ENCODE peak calls at places on chromosomes 13 and 19, in four cellular contexts. One of them, this sample, is unnamed.

GRCh38 chr19:44738603-44739585 is 9.6 kb upstream of the BCL3 start:
- DNase-seq in neuronal stem cell: no peak
- DNase-seq in mesenchymal stem cell: peak
- DNase-seq in IMR-90: no peak
- DNase-seq in this sample: no peak

GRCh38 chr19:45443462-45444317 is 20.0 kb upstream of the ERCC1 start:
- DNase-seq in neuronal stem cell: peak
- DNase-seq in mesenchymal stem cell: peak
- DNase-seq in IMR-90: peak
- DNase-seq in this sample: peak

GRCh38 chr13:78187781-78188180 is 269.1 kb upstream of the EDNRB start:
- DNase-seq in neuronal stem cell: no peak
- DNase-seq in mesenchymal stem cell: no peak
- DNase-seq in IMR-90: no peak
- DNase-seq in this sample: no peak

GRCh38 chr13:30700364-30700763 is 35.0 kb upstream of the ALOX5AP start:
- DNase-seq in neuronal stem cell: no peak
- DNase-seq in mesenchymal stem cell: no peak
- DNase-seq in IMR-90: no peak
- DNase-seq in this sample: no peak

GRCh38 chr13:112708560-112709240 is 18.9 kb downstream of the ATP11A start:
- DNase-seq in neuronal stem cell: no peak
- DNase-seq in mesenchymal stem cell: no peak
- DNase-seq in IMR-90: no peak
- DNase-seq in this sample: no peak

GRCh38 chr13:46062190-46062589 is 9.6 kb upstream of the ZC3H13 start:
- DNase-seq in neuronal stem cell: no peak
- DNase-seq in mesenchymal stem cell: peak
- DNase-seq in IMR-90: peak
- DNase-seq in this sample: no peak

GRCh38 chr19:35879770-35880317 is 11.5 kb downstream of the APLP1 start:
- DNase-seq in neuronal stem cell: peak
- DNase-seq in mesenchymal stem cell: peak
- DNase-seq in IMR-90: peak
- DNase-seq in this sample: peak

GRCh38 chr13:113446488-113446854 is 6.8 kb downstream of the ADPRHL1 start:
- DNase-seq in neuronal stem cell: no peak
- DNase-seq in mesenchymal stem cell: no peak
- DNase-seq in IMR-90: no peak
- DNase-seq in this sample: no peak

GRCh38 chr19:38143847-38144246 is 80.2 kb downstream of the DPF1 start:
- DNase-seq in neuronal stem cell: no peak
- DNase-seq in mesenchymal stem cell: no peak
- DNase-seq in IMR-90: no peak
- DNase-seq in this sample: peak

GRCh38 chr13:69755101-69755500 is 352.5 kb upstream of the ATXN8OS start:
- DNase-seq in neuronal stem cell: no peak
- DNase-seq in mesenchymal stem cell: no peak
- DNase-seq in IMR-90: no peak
- DNase-seq in this sample: no peak

GRCh38 chr13:61188057-61188456 is 227.6 kb downstream of the PCDH20 start:
- DNase-seq in neuronal stem cell: no peak
- DNase-seq in mesenchymal stem cell: no peak
- DNase-seq in IMR-90: no peak
- DNase-seq in this sample: no peak

GRCh38 chr19:45406957-45407375 is 522 bp downstream of the POLR1G start:
- DNase-seq in neuronal stem cell: no peak
- DNase-seq in mesenchymal stem cell: no peak
- DNase-seq in IMR-90: no peak
- DNase-seq in this sample: no peak

GRCh38 chr19:55584871-55585270 is 4.2 kb upstream of the ZNF579 start:
- DNase-seq in neuronal stem cell: no peak
- DNase-seq in mesenchymal stem cell: no peak
- DNase-seq in IMR-90: no peak
- DNase-seq in this sample: no peak

GRCh38 chr19:56101095-56101494 is 20.0 kb downstream of the ZNF787 start:
- DNase-seq in neuronal stem cell: no peak
- DNase-seq in mesenchymal stem cell: no peak
- DNase-seq in IMR-90: no peak
- DNase-seq in this sample: no peak

GRCh38 chr13:71935166-71935840 is 68.3 kb upstream of the DACH1 start:
- DNase-seq in neuronal stem cell: no peak
- DNase-seq in mesenchymal stem cell: no peak
- DNase-seq in IMR-90: no peak
- DNase-seq in this sample: peak

GRCh38 chr13:20415694-20416107 is 110.0 kb downstream of the CRYL1 start:
- DNase-seq in neuronal stem cell: no peak
- DNase-seq in mesenchymal stem cell: no peak
- DNase-seq in IMR-90: no peak
- DNase-seq in this sample: no peak

GRCh38 chr13:33075996-33076395 is 59.8 kb downstream of the KL start:
- DNase-seq in neuronal stem cell: no peak
- DNase-seq in mesenchymal stem cell: no peak
- DNase-seq in IMR-90: no peak
- DNase-seq in this sample: no peak

GRCh38 chr13:24741016-24741662 is 22.8 kb upstream of the RNF17 start:
- DNase-seq in neuronal stem cell: no peak
- DNase-seq in mesenchymal stem cell: no peak
- DNase-seq in IMR-90: no peak
- DNase-seq in this sample: peak

GRCh38 chr19:11094520-11094894 is 5.2 kb downstream of the LDLR start:
- DNase-seq in neuronal stem cell: no peak
- DNase-seq in mesenchymal stem cell: no peak
- DNase-seq in IMR-90: no peak
- DNase-seq in this sample: no peak
- H3K23ac ChIP-seq in neuronal stem cell: no peak
- H3K23ac ChIP-seq in mesenchymal stem cell: no peak
- H3K23ac ChIP-seq in IMR-90: peak
- H3K23ac ChIP-seq in this sample: no peak

GRCh38 chr19:18481505-18482222 is 40.2 kb downstream of the ELL start:
- DNase-seq in neuronal stem cell: no peak
- DNase-seq in mesenchymal stem cell: no peak
- DNase-seq in IMR-90: no peak
- DNase-seq in this sample: no peak

GRCh38 chr19:18477974-18478373 is 40.0 kb upstream of the ISYNA1 start:
- DNase-seq in neuronal stem cell: no peak
- DNase-seq in mesenchymal stem cell: no peak
- DNase-seq in IMR-90: no peak
- DNase-seq in this sample: no peak

GRCh38 chr19:18477042-18477760 is 39.3 kb upstream of the ISYNA1 start:
- DNase-seq in neuronal stem cell: no peak
- DNase-seq in mesenchymal stem cell: no peak
- DNase-seq in IMR-90: no peak
- DNase-seq in this sample: peak

GRCh38 chr19:18478545-18479311 is 40.8 kb upstream of the ISYNA1 start:
- DNase-seq in neuronal stem cell: no peak
- DNase-seq in mesenchymal stem cell: peak
- DNase-seq in IMR-90: peak
- DNase-seq in this sample: peak

GRCh38 chr19:18479964-18480723 is 41.7 kb downstream of the ELL start:
- DNase-seq in neuronal stem cell: no peak
- DNase-seq in mesenchymal stem cell: peak
- DNase-seq in IMR-90: peak
- DNase-seq in this sample: no peak
- H3K9ac ChIP-seq in neuronal stem cell: peak
- H3K9ac ChIP-seq in mesenchymal stem cell: peak
- H3K9ac ChIP-seq in IMR-90: peak
- H3K9ac ChIP-seq in this sample: no peak

GRCh38 chr19:53991224-53992113 is at the start of gene CACNG6:
- DNase-seq in neuronal stem cell: peak
- DNase-seq in mesenchymal stem cell: peak
- DNase-seq in IMR-90: no peak
- DNase-seq in this sample: peak
- H2BK15ac ChIP-seq in neuronal stem cell: peak
- H2BK15ac ChIP-seq in mesenchymal stem cell: no peak
- H2BK15ac ChIP-seq in IMR-90: no peak
- H2BK15ac ChIP-seq in this sample: no peak

GRCh38 chr13:73168993-73169401 is 110.2 kb downstream of the KLF5 start:
- DNase-seq in neuronal stem cell: no peak
- DNase-seq in mesenchymal stem cell: no peak
- DNase-seq in IMR-90: peak
- DNase-seq in this sample: no peak
- H3K23ac ChIP-seq in neuronal stem cell: no peak
- H3K23ac ChIP-seq in mesenchymal stem cell: no peak
- H3K23ac ChIP-seq in IMR-90: peak
- H3K23ac ChIP-seq in this sample: no peak

DNA sequence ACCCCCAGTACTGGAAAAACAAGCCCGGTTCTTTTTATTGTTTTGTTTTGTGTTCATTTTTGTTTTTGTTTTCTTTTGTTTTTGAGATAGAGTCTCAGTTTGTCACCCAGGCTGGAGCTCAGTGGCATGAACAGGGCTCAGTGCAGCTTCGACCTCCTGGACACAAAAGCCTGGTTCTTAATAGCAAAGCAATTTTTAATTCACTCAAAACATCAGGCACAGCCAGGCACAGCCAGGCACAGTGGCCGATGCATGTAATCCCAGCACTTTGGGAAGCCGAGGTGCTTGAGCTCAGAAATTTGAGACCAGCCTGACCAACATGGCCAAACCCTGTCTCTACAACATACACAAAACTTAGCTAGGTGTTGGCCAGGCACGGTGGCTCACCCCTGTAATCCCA is 30.7 kb downstream of the INSR start:
- DNase-seq in neuronal stem cell: no peak
- DNase-seq in mesenchymal stem cell: no peak
- DNase-seq in IMR-90: no peak
- DNase-seq in this sample: no peak
- H3K9ac ChIP-seq in neuronal stem cell: no peak
- H3K9ac ChIP-seq in mesenchymal stem cell: no peak
- H3K9ac ChIP-seq in IMR-90: no peak
- H3K9ac ChIP-seq in this sample: no peak

GRCh38 chr13:99808786-99809185 is 162.8 kb downstream of the ZIC5 start:
- DNase-seq in neuronal stem cell: no peak
- DNase-seq in mesenchymal stem cell: no peak
- DNase-seq in IMR-90: no peak
- DNase-seq in this sample: no peak

GRCh38 chr13:99811067-99811715 is 160.4 kb downstream of the ZIC5 start:
- DNase-seq in neuronal stem cell: no peak
- DNase-seq in mesenchymal stem cell: no peak
- DNase-seq in IMR-90: no peak
- DNase-seq in this sample: no peak

GRCh38 chr13:99812611-99813010 is 159.0 kb downstream of the ZIC5 start:
- DNase-seq in neuronal stem cell: no peak
- DNase-seq in mesenchymal stem cell: peak
- DNase-seq in IMR-90: peak
- DNase-seq in this sample: peak

GRCh38 chr13:99806671-99807070 is 164.9 kb downstream of the ZIC5 start:
- DNase-seq in neuronal stem cell: no peak
- DNase-seq in mesenchymal stem cell: no peak
- DNase-seq in IMR-90: no peak
- DNase-seq in this sample: no peak

GRCh38 chr13:99809931-99810330 is 161.6 kb downstream of the ZIC5 start:
- DNase-seq in neuronal stem cell: no peak
- DNase-seq in mesenchymal stem cell: no peak
- DNase-seq in IMR-90: no peak
- DNase-seq in this sample: no peak
- H2BK15ac ChIP-seq in neuronal stem cell: no peak
- H2BK15ac ChIP-seq in mesenchymal stem cell: no peak
- H2BK15ac ChIP-seq in IMR-90: no peak
- H2BK15ac ChIP-seq in this sample: no peak

GRCh38 chr13:102688306-102688973 is 6.4 kb downstream of the METTL21C start:
- DNase-seq in neuronal stem cell: no peak
- DNase-seq in mesenchymal stem cell: no peak
- DNase-seq in IMR-90: no peak
- DNase-seq in this sample: no peak
- H3K23ac ChIP-seq in neuronal stem cell: no peak
- H3K23ac ChIP-seq in mesenchymal stem cell: no peak
- H3K23ac ChIP-seq in IMR-90: no peak
- H3K23ac ChIP-seq in this sample: no peak

DNA sequence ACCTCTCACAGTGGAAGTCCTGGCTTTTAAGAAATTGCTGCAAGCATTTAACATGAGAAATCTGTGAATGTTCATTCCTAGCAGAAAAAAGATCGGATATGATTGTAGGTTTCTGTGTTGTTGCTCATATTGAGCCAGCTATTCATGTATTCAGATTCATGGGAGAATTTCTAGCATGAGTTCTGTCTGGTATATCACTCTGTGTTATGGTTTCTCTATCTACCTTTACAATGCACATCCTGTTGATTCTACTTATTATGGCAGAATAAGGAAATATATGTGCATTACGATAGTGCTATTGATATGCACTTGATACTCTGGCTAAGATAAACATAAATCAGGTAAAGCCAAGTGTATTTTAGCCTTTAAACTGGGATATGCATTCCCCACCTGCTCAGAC is 138.2 kb downstream of the KCNRG start:
- DNase-seq in neuronal stem cell: no peak
- DNase-seq in mesenchymal stem cell: no peak
- DNase-seq in IMR-90: no peak
- DNase-seq in this sample: no peak
- H3K9ac ChIP-seq in neuronal stem cell: no peak
- H3K9ac ChIP-seq in mesenchymal stem cell: peak
- H3K9ac ChIP-seq in IMR-90: no peak
- H3K9ac ChIP-seq in this sample: no peak

DNA sequence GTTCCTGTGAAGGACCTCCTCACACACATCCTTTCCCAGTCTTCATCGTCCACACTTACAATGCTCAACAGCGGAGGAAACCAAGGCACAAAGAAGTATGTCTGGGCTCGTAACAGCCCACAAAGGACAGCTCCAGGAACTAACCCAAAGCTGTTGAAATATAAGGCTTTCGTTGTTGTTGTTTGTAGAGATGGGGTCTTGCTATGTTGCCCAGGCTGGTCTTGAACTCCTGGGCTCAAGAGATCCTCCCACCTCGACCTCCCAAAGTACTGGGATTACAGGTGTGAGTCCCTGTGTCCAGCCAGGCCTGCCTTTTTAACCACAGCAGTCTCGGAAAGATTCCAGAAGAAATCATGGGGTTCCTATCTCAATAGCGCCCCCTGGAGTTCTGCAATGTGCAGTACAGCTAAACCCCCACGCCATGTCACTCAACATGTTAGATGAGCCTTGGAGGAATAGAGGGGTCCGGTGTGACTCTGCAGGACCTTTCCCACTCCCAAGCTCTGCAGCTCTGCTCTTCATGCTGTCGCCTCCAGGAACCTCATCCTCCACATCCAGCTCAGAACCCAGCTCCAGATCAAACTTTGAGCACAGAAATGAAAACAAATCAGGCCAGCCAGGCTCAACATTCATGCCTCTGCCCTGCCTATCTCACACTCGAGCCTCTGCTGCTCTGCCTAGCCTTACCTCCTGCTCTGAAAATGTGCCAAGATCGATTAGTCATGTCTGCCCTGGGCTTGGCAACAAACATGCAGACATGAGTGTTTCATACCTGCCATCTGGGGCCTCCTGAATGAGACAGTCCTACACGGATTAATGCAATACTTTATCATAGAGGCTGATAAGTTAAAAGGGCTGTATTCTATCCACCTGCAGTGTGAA is 7.5 kb downstream of the PLA2G4C start:
- DNase-seq in neuronal stem cell: peak
- DNase-seq in mesenchymal stem cell: no peak
- DNase-seq in IMR-90: peak
- DNase-seq in this sample: peak
- H2BK15ac ChIP-seq in neuronal stem cell: no peak
- H2BK15ac ChIP-seq in mesenchymal stem cell: no peak
- H2BK15ac ChIP-seq in IMR-90: no peak
- H2BK15ac ChIP-seq in this sample: no peak

This sample was measured in mesendoderm.